ENCODE peak calls at places on chromosomes 11 and 22, in four cellular contexts. One of them, this sample, is unnamed.

GRCh38 chr11:69644071-69644961 is 3.4 kb downstream of the CCND1 start:
- DNase-seq in A673: peak; percentile 85
- DNase-seq in IMR-90: peak; percentile 92
- DNase-seq in mucosa of descending colon: peak; percentile 83
- DNase-seq in this sample: no peak

GRCh38 chr22:41983516-41983915 is 14.3 kb downstream of the SEPTIN3 start:
- DNase-seq in mucosa of descending colon: no peak
- DNase-seq in A673: no peak
- DNase-seq in IMR-90: no peak
- DNase-seq in this sample: peak; percentile 88

GRCh38 chr11:126105748-126106080 is 43.0 kb upstream of the CDON start:
- DNase-seq in mucosa of descending colon: no peak
- DNase-seq in IMR-90: no peak
- DNase-seq in A673: no peak
- DNase-seq in this sample: no peak

GRCh38 chr22:23288301-23289129 is 108.2 kb downstream of the BCR start:
- DNase-seq in mucosa of descending colon: no peak
- DNase-seq in IMR-90: no peak
- DNase-seq in A673: no peak
- DNase-seq in this sample: no peak

GRCh38 chr11:131275580-131275979 is 94.8 kb upstream of the NTM start:
- DNase-seq in IMR-90: no peak
- DNase-seq in A673: no peak
- DNase-seq in mucosa of descending colon: no peak
- DNase-seq in this sample: no peak

GRCh38 chr11:119320593-119321524 is 3.9 kb upstream of the MCAM start:
- DNase-seq in A673: peak; percentile 55
- DNase-seq in mucosa of descending colon: peak; percentile 70
- DNase-seq in IMR-90: peak; percentile 65
- DNase-seq in this sample: peak; percentile 70

GRCh38 chr22:47757741-47758140 is 995.3 kb downstream of the TBC1D22A start:
- DNase-seq in IMR-90: no peak
- DNase-seq in A673: no peak
- DNase-seq in mucosa of descending colon: no peak
- DNase-seq in this sample: no peak

GRCh38 chr11:22510010-22510409 is 115.6 kb downstream of the FANCF start:
- DNase-seq in A673: no peak
- DNase-seq in mucosa of descending colon: no peak
- DNase-seq in IMR-90: no peak
- DNase-seq in this sample: no peak

GRCh38 chr11:45647786-45648185 is 17.6 kb downstream of the CHST1 start:
- DNase-seq in mucosa of descending colon: no peak
- DNase-seq in A673: no peak
- DNase-seq in IMR-90: no peak
- DNase-seq in this sample: no peak

GRCh38 chr11:9717040-9717357 is 53.1 kb downstream of the SWAP70 start:
- DNase-seq in IMR-90: no peak
- DNase-seq in mucosa of descending colon: no peak
- DNase-seq in A673: no peak
- DNase-seq in this sample: no peak

GRCh38 chr22:46355369-46355995 is 20.0 kb downstream of the TRMU start:
- DNase-seq in mucosa of descending colon: peak; percentile 76
- DNase-seq in IMR-90: peak; percentile 40
- DNase-seq in A673: peak; percentile 81
- DNase-seq in this sample: peak; percentile 71

GRCh38 chr11:120486138-120486537 is 25.4 kb upstream of the GRIK4 start:
- DNase-seq in mucosa of descending colon: no peak
- DNase-seq in A673: no peak
- DNase-seq in IMR-90: no peak
- DNase-seq in this sample: no peak

GRCh38 chr11:57499413-57499982 is 16.0 kb downstream of the SLC43A1 start:
- DNase-seq in A673: peak; percentile 92
- DNase-seq in IMR-90: peak; percentile 82
- DNase-seq in mucosa of descending colon: peak; percentile 98
- DNase-seq in this sample: peak; percentile 51

GRCh38 chr22:42262964-42263363 is 7.5 kb downstream of the TCF20 start:
- DNase-seq in A673: no peak
- DNase-seq in mucosa of descending colon: no peak
- DNase-seq in IMR-90: no peak
- DNase-seq in this sample: no peak

DNA sequence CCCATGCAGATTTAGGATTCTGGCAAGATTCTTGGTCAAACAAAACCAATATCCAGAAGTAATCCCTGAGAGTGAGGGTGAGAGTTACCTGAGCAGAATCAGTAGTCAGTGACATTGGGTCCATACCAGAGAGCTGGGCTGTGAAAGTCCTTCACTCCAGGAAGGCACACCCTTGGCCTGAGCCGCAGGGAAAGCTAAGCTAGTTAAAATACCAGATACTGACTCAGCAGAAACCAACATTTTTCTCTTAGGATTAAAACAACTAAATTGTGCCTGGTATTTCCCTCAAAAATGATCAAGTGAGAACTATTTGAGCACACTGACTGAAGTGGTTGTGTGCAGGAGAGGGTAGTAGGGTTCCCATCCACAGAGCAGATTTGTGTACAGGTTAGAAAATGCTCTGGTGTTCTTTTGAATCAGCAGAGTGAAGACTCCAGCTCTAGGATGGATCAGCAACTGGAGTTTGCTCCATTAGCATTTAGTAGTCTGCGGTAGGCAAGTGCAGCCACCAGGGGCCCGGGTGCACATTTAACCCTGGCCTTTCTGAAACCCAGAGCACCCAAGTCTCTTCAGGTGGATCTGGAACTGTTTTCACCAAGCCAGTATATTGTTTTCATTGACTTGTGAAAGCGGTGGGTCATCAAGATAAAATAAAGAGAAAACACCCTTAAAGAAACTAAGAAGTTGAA is 100.7 kb upstream of the CLPB start:
- DNase-seq in mucosa of descending colon: no peak
- DNase-seq in IMR-90: no peak
- DNase-seq in A673: no peak
- DNase-seq in this sample: no peak
- H3K4me3 ChIP-seq in mucosa of descending colon: no peak overlapping the region
- H3K4me3 ChIP-seq in IMR-90: no peak overlapping the region
- H3K4me3 ChIP-seq in A673: no peak overlapping the region
- H3K4me3 ChIP-seq in this sample: no peak overlapping the region

GRCh38 chr11:64711944-64712306 is 11.1 kb downstream of the NRXN2 start:
- DNase-seq in mucosa of descending colon: no peak
- DNase-seq in A673: no peak
- DNase-seq in IMR-90: no peak
- DNase-seq in this sample: no peak
- H3K4me3 ChIP-seq in mucosa of descending colon: no peak overlapping the region
- H3K4me3 ChIP-seq in A673: no peak overlapping the region
- H3K4me3 ChIP-seq in IMR-90: no peak overlapping the region
- H3K4me3 ChIP-seq in this sample: no peak overlapping the region

DNA sequence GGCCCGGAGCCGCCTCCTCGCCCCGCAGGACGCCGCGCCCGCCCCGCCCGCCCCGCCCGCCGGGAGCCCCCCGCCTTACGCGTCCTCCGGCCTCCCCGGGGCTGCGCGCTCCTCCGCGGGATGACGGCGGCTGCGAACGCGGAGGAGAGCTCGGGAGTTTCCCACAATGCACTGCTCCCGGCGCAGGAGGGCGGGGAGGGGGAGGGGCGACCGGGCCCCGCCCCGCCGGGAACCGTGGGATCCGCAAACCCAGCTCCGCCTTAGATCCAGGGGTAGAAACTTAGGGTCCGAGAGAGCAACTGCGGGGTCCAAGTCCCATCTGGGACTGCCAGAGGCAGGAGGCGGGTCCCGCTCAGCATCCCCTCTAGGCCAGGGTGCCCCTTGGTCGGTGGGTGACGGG is at the start of gene CEND1:
- DNase-seq in mucosa of descending colon: peak; percentile 57
- DNase-seq in IMR-90: peak; percentile 54
- DNase-seq in A673: peak; percentile 67
- DNase-seq in this sample: no peak
- H3K4me3 ChIP-seq in mucosa of descending colon: no peak within 1 kb of the TSS
- H3K4me3 ChIP-seq in IMR-90: no peak within 1 kb of the TSS
- H3K4me3 ChIP-seq in A673: no peak within 1 kb of the TSS
- H3K4me3 ChIP-seq in this sample: no peak within 1 kb of the TSS

DNA sequence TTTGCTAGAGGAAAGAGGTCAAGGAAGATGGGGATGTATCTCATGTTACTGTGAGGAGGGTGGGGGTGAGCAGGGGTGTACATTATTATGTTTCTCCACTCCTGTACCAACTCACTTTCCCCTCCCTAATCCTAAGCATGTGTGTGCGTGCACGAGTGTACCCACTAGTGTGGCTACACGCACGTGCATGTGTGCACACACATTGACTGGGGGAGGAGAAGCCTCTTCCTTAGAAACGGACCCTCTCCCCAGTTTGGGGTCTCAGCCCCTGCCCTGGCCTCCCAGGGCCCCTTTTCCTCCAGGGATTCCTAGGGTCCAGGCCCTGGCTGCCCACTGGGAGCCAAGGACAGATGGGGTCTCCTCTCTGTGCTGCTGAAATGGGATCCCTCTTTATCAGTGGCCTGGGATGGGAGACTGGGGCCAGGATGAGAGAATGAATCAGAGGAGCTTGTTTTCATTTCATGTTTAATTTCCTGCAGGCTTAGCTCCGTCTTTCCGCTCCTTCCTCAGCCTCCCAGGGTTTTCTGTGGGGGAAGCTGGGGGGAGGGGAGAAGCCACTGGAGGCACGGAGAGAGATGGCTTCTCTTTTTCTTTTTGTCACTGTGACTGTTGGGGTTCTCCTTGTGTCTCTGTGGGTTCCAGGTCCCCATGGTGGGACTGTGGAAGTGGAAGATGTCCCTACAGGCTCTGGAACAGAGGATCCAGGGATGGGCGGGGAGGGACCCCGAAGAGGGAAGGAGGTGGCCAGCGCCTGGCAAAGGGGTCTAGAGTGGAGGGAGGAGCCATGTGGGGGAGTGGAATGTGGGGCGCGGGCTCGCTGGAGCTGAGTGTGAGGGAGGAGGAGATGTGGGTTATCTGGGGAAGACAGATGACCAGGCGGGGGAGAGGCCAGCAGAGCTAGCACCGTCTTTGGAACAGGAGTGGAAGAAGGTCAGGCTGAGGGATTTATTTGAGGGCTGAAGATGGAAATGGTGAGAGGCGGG is 40.3 kb downstream of the ALX4 start:
- DNase-seq in mucosa of descending colon: no peak
- DNase-seq in A673: no peak
- DNase-seq in IMR-90: peak; percentile 60
- DNase-seq in this sample: no peak
- H3K4me3 ChIP-seq in mucosa of descending colon: no peak overlapping the region
- H3K4me3 ChIP-seq in A673: no peak overlapping the region
- H3K4me3 ChIP-seq in IMR-90: no peak overlapping the region
- H3K4me3 ChIP-seq in this sample: no peak overlapping the region

GRCh38 chr22:49968313-49968830 is 7.8 kb downstream of the PIM3 start:
- DNase-seq in A673: no peak
- DNase-seq in mucosa of descending colon: peak; percentile 41
- DNase-seq in IMR-90: no peak
- DNase-seq in this sample: no peak

GRCh38 chr22:49968831-49969661 is 8.5 kb downstream of the PIM3 start:
- DNase-seq in A673: no peak
- DNase-seq in mucosa of descending colon: peak; percentile 38
- DNase-seq in IMR-90: no peak
- DNase-seq in this sample: no peak

GRCh38 chr22:49966716-49967332 is 6.3 kb downstream of the PIM3 start:
- DNase-seq in A673: no peak
- DNase-seq in IMR-90: no peak
- DNase-seq in mucosa of descending colon: peak; percentile 53
- DNase-seq in this sample: peak; percentile 77

GRCh38 chr22:49966041-49966715 is 5.6 kb downstream of the PIM3 start:
- DNase-seq in mucosa of descending colon: peak; percentile 46
- DNase-seq in IMR-90: no peak
- DNase-seq in A673: no peak
- DNase-seq in this sample: no peak

DNA sequence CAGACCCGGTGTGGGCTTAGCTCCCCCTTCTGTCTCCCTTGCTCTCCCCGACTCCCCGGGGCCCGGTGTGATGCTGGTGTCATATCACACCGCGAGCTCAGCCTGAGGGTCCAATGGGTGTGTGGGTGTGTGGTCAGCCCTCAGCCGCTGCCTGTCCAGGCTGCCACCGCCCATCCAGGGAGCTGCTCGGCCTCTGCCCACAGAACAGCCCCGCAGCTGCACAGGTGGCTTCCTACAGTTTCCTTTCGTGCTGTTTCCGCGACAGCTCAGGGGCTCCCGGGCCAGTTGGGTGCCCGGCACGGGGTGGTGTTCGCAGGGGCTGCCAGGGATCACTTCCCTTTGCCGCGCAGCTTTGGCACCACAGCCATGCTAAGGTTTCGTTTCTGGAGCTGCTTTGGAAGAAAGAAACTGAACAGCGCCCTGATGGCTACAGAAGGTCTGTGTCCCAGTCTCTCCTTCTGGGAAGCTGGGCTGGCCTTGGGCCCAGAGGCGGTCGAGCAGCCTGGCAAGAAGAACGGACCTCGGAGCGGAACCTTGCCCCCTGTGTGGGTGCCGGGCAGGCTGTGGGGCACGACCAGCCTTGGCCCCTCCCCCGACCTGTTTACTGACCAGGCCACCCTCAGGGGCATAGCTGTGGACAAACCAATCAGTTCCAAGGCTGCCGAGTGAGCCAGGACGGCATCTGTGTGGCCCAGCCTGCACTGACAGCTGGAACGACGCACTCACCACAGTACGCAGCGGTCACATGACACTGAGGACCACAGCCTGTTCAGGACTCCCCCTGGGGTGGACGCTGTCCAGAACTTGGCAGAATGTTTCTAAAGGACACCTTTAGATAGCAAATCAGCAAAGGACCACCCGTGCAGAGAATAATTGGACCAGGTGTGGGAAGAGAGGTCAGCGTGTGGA is 7.0 kb downstream of the PIM3 start:
- DNase-seq in A673: no peak
- DNase-seq in mucosa of descending colon: peak; percentile 52
- DNase-seq in IMR-90: no peak
- DNase-seq in this sample: no peak
- H3K4me3 ChIP-seq in A673: no peak overlapping the region
- H3K4me3 ChIP-seq in mucosa of descending colon: no peak overlapping the region
- H3K4me3 ChIP-seq in IMR-90: no peak overlapping the region
- H3K4me3 ChIP-seq in this sample: no peak overlapping the region

GRCh38 chr11:31987118-31988005 is 103.5 kb upstream of the RCN1 start:
- DNase-seq in IMR-90: no peak
- DNase-seq in mucosa of descending colon: no peak
- DNase-seq in A673: peak; percentile 60
- DNase-seq in this sample: no peak
- H3K4me3 ChIP-seq in IMR-90: no peak overlapping the region
- H3K4me3 ChIP-seq in mucosa of descending colon: no peak overlapping the region
- H3K4me3 ChIP-seq in A673: peak overlapping the region; percentile 12
- H3K4me3 ChIP-seq in this sample: no peak overlapping the region

GRCh38 chr11:88345949-88346348 is 8.4 kb upstream of the CTSC start:
- DNase-seq in IMR-90: no peak
- DNase-seq in mucosa of descending colon: no peak
- DNase-seq in A673: no peak
- DNase-seq in this sample: no peak
- H3K4me3 ChIP-seq in IMR-90: no peak overlapping the region
- H3K4me3 ChIP-seq in mucosa of descending colon: no peak overlapping the region
- H3K4me3 ChIP-seq in A673: no peak overlapping the region
- H3K4me3 ChIP-seq in this sample: no peak overlapping the region

DNA sequence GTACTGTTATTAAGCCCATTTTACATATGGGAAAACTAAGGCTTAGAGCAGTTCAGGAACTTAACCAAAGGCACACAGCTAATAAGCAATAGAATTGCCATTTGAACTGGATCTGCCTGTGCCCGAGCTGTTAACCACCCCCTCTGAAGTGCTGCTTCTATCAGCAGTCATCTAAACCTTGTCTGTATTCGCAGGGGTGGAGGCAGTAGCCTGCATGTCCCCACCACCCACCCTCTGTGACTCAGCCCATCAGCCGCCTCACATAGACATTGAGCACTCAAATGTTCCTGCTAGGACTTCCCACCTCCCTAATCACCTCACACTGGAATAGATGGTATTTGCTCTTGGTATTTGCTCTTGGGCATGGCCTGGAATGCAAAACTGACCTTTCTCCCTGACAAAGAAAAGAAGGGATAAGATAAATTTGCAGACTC is 16.2 kb downstream of the DKK3 start:
- DNase-seq in mucosa of descending colon: no peak
- DNase-seq in IMR-90: no peak
- DNase-seq in A673: no peak
- DNase-seq in this sample: no peak
- H3K4me3 ChIP-seq in mucosa of descending colon: no peak overlapping the region
- H3K4me3 ChIP-seq in IMR-90: no peak overlapping the region
- H3K4me3 ChIP-seq in A673: no peak overlapping the region
- H3K4me3 ChIP-seq in this sample: no peak overlapping the region

This sample was measured in NB4.